ENCODE peak calls at places on chromosomes 4 and X, in five cellular contexts. S is psoas muscle, R is astrocyte of the spinal cord, X is lung, B is PC-3. K is an unnamed sample.
A peak's percentile ranks its signal among the peaks of the same experiment; 100 is the strongest.

GRCh38 chrX:108270739-108271396 is 167.4 kb downstream of the COL4A6 start:
- DNase-seq in X (no peak), R (peak; percentile 76), S (no peak), B (no peak), K (no peak)

GRCh38 chr4:21415728-21416127 is 532.8 kb downstream of the KCNIP4 start:
- DNase-seq in B (no peak), X (no peak), R (no peak), S (no peak), K (no peak)

GRCh38 chrX:63746278-63746677 is 38.7 kb downstream of the ARHGEF9 start:
- DNase-seq in S (no peak), B (no peak), X (no peak), R (no peak), K (no peak)

GRCh38 chrX:54748626-54749025 is 49.4 kb downstream of the ITIH6 start:
- DNase-seq in S (no peak), X (no peak), R (no peak), B (no peak), K (no peak)

GRCh38 chr4:100872811-100873210 is 355.0 kb upstream of the EMCN start:
- DNase-seq in S (no peak), R (peak; percentile 39), X (no peak), B (no peak), K (no peak)

GRCh38 chr4:95835672-95836071 is 4.2 kb upstream of the PDHA2 start:
- DNase-seq in B (peak; percentile 23), X (no peak), R (no peak), S (no peak), K (peak; percentile 1)

GRCh38 chr4:9987749-9988346 is 33.4 kb downstream of the SLC2A9 start:
- DNase-seq in X (no peak), B (no peak), S (no peak), R (no peak), K (no peak)

GRCh38 chr4:100504086-100504874 is 13.5 kb downstream of the EMCN start:
- DNase-seq in X (no peak), R (peak; percentile 5), B (no peak), S (no peak), K (no peak)

GRCh38 chr4:139559692-139560091 is 3.7 kb upstream of the SETD7 start:
- DNase-seq in B (no peak), R (no peak), S (no peak), X (no peak), K (no peak)

GRCh38 chrX:123743312-123743711 is 10.5 kb upstream of the THOC2 start:
- DNase-seq in R (no peak), X (no peak), B (no peak), S (no peak), K (no peak)

GRCh38 chr4:168723020-168723419 is 226.2 kb downstream of the PALLD start:
- DNase-seq in B (peak; percentile 31), X (no peak), S (no peak), R (peak; percentile 83), K (no peak)

GRCh38 chrX:142249721-142250120 is 44.6 kb upstream of the MAGEC2 start:
- DNase-seq in B (no peak), X (no peak), S (no peak), R (no peak), K (peak; percentile 48)

GRCh38 chrX:54423161-54423888 is 16.9 kb upstream of the TSR2 start:
- DNase-seq in X (no peak), B (no peak), S (no peak), R (no peak), K (no peak)

DNA sequence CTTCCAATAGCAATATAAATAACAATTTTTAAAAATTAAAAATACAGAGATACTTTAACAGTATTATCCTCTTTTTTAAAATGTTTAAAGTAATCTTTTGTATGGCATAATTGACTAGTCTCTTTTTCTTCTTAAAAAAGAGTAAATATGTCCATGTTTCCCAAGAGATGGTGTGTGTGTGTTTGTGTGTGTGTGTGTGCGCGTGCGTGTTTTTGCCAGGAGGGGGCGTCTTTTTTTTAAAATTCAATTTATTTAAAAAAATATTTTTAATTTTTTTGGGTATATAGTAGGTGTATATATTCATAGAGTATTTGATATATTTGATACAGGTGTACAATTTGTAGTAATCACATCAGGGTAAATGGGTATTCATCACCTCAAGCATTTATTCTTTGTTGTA is 1073.7 kb downstream of the PCDH7 start:
- DNase-seq in R (peak; percentile 6), S (no peak), B (peak; percentile 7), X (no peak), K (no peak)
- TF ChIP-seq CTCF in R (peak; percentile 41), S (peak; percentile 5), B (peak; percentile 12), X (no peak), K (no peak)

DNA sequence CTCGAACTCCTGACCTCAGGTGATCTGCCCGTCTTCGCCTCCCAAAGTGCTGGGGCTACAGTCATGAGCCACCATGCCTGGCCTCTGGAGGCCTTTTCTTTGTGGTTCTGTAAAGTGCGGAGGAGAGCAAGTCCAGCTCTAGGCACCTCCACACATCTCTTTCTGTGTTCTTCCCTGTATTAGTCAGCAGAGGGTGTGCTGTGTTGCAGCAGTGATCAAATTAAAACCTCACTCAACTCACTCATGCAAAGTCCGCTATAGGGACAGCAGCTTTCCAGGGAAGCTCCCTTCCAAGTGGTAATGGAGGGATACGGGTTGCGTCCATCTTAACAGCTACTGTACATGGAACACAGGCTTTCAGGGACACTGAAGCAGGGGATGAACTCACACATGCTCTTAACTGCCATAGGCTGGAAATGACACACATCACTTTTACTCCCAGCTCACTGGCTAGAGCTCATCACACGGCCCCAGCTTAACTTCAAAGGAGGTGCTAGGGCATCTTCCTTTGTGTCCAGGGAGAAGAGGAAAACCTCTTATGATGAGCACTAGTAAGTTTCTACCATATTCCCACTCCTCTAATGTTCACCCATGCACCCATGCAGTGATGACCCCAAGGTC is 36.0 kb upstream of the CCNG2 start:
- DNase-seq in B (peak; percentile 3), R (no peak), X (no peak), S (no peak), K (no peak)
- TF ChIP-seq CTCF in B (no peak), R (no peak), X (no peak), S (no peak), K (no peak)

GRCh38 chr4:77471821-77472495 is 133.7 kb upstream of the CXCL13 start:
- DNase-seq in S (no peak), X (no peak), R (no peak), B (no peak), K (no peak)

DNA sequence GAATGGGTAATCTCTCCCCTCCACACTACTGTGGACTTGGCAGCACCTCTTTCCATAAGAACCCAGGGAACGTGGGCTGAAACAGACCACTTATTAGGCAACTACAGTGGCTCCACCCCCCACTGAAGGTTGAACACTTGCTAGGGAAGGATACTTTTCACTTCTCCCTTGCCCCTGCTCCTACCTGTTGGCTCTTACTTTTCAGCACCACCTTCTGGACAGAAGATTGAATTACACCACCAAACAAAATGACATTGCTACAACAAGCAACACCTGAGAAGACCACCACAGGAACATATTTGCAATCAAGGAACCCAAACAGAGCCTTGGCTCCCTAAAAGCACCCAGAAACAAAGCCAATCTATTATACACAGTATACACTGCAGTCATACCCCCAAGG is 132.1 kb upstream of the CXCL13 start:
- DNase-seq in S (no peak), X (no peak), R (no peak), B (peak; percentile 53), K (peak; percentile 51)
- TF ChIP-seq CTCF in S (peak; percentile 14), X (no peak), R (peak; percentile 30), B (peak; percentile 58), K (peak; percentile 58)

DNA sequence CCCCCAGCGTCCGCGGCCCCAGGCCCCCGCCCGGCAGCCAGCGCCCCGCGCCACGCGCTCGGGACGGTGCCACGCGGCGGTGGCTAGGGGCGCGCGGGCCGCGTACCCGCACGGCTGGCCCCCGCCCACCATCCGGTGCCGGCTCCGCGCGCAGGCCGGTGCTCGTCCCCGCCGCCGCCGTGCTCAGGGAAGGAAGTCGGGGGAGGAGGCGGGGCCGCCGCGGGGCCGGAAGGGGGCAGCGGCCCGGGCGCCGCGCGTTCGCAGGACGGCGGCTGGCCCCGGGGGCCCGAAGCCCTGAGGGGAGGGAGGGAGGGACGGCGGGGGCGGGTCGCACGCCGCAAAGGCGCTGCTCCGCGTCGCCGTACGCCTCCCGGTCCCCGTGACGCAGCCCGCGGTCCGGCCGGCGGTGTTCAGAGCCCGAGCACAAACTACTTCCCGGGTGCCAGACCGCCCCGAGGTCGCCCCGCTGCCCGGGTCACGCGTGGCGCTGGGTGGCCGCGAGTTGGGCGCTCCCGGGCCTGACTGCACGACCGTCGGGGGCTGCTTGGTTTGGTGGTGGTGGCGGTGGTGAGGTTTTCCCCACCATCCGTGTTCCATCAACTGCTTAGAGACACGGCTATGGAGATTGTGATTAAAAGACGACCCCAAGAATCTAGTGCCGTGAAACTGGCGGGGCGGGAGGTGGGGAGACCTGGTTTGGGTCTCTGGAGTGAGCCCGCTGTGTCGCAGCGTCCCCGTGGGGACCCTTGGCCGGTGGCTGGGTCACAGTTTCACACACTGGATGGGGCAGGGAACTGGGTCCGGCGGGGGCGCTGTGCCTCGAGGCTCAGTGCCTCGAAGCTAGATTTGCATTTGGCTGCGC is at the start of gene DCTD:
- DNase-seq in B (peak; percentile 62), R (peak; percentile 67), X (peak; percentile 75), S (peak; percentile 89), K (peak; percentile 63)
- TF ChIP-seq CTCF in B (peak; percentile 54), R (peak; percentile 60), X (no peak), S (peak; percentile 37), K (peak; percentile 27)

GRCh38 chrX:50920132-50920531 is 9.6 kb downstream of the BMP15 start:
- DNase-seq in S (no peak), B (peak; percentile 51), R (peak; percentile 10), X (no peak), K (peak; percentile 42)
- TF ChIP-seq CTCF in S (peak; percentile 14), B (peak; percentile 57), R (peak; percentile 43), X (no peak), K (peak; percentile 53)

GRCh38 chrX:49879656-49880277 is 483 bp downstream of the USP27X start:
- DNase-seq in S (no peak), R (no peak), B (no peak), X (no peak), K (no peak)

GRCh38 chrX:49878834-49879655 is at the start of gene USP27X:
- DNase-seq in S (peak; percentile 86), B (peak; percentile 78), R (peak; percentile 88), X (peak; percentile 80), K (peak; percentile 68)

GRCh38 chrX:49877397-49878101 is 1.7 kb upstream of the USP27X start:
- DNase-seq in X (no peak), S (no peak), R (no peak), B (no peak), K (no peak)

GRCh38 chrX:49878128-49878833 is 1.0 kb upstream of the USP27X start:
- DNase-seq in B (no peak), R (no peak), X (no peak), S (no peak), K (no peak)

DNA sequence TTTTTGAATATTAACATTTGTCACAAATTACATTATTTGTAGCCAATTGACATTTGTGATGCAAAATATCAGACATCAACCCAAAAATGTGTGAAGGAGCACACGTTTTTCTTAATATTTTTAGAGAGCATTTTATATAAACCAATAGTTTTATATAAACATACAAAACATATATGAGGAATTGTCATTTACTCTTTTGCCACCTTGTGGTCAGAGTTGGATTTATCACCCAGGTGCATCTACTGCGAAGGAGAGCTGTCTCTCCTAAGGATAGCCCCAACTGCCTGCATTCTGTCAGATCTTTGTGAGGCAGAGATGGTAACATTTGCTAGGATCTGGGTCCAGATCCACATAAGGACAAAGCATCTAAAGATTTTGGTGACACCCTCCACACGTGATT is 2.5 kb upstream of the USP27X start:
- DNase-seq in R (peak; percentile 8), X (no peak), S (no peak), B (peak; percentile 64), K (peak; percentile 54)
- TF ChIP-seq CTCF in R (peak; percentile 49), X (peak; percentile 19), S (peak; percentile 53), B (peak; percentile 64), K (peak; percentile 39)

K was measured in MCF 10A.